ENCODE peak calls at places on chromosomes 11 and 22, in six cellular contexts. C, H, A, D, R and L are unnamed samples.

GRCh38 chr11:8221025-8221723 is 42.5 kb downstream of the LMO1 start:
- DNase-seq in C (no peak), H (no peak), A (no peak), D (no peak), R (no peak), L (no peak)

GRCh38 chr11:102640946-102641345 is 15.8 kb upstream of the MMP20 start:
- DNase-seq in C (no peak), H (no peak), A (no peak), D (no peak), R (no peak), L (no peak)

GRCh38 chr11:69234740-69235710 is 58.9 kb upstream of the MYEOV start:
- DNase-seq in C (no peak), H (no peak), A (no peak), D (no peak), R (peak; percentile 58), L (no peak)

GRCh38 chr11:128055576-128056217 is 531.7 kb downstream of the ETS1 start:
- DNase-seq in C (no peak), H (no peak), A (no peak), D (no peak), R (no peak), L (no peak)

GRCh38 chr11:120929664-120930154 is 94.2 kb upstream of the TBCEL start:
- DNase-seq in C (peak; percentile 12), H (peak; percentile 84), A (peak; percentile 66), D (peak; percentile 38), R (no peak), L (no peak)

GRCh38 chr11:92296138-92296515 is 71.5 kb downstream of the FAT3 start:
- DNase-seq in C (no peak), H (no peak), A (no peak), D (no peak), R (no peak), L (no peak)

GRCh38 chr11:57778318-57779037 is 16.9 kb downstream of the CTNND1 start:
- DNase-seq in C (peak; percentile 98), H (peak; percentile 80), A (peak; percentile 72), D (peak; percentile 94), R (peak; percentile 94), L (peak; percentile 95)

GRCh38 chr11:106565326-106565725 is 452.9 kb downstream of the GUCY1A2 start:
- DNase-seq in C (no peak), H (no peak), A (no peak), D (no peak), R (no peak), L (no peak)

GRCh38 chr11:128776434-128777284 is 82.8 kb downstream of the FLI1 start:
- DNase-seq in C (no peak), H (peak; percentile 82), A (peak; percentile 78), D (peak; percentile 72), R (no peak), L (no peak)

GRCh38 chr11:107747622-107748021 is 35.8 kb upstream of the SLN start:
- DNase-seq in C (no peak), H (no peak), A (no peak), D (no peak), R (no peak), L (no peak)

GRCh38 chr11:35050596-35050995 is 88.4 kb upstream of the CD44 start:
- DNase-seq in C (no peak), H (no peak), A (no peak), D (no peak), R (no peak), L (no peak)

GRCh38 chr11:112062923-112063322 is 10.9 kb downstream of the PIH1D2 start:
- DNase-seq in C (no peak), H (no peak), A (no peak), D (no peak), R (no peak), L (no peak)

GRCh38 chr11:93571612-93572011 is 28.4 kb upstream of the SMCO4 start:
- DNase-seq in C (no peak), H (no peak), A (no peak), D (no peak), R (no peak), L (no peak)

GRCh38 chr11:31641477-31642062 is 132.0 kb downstream of the ELP4 start:
- DNase-seq in C (peak; percentile 22), H (peak; percentile 65), A (peak; percentile 36), D (peak; percentile 35), R (no peak), L (no peak)

GRCh38 chr22:26502688-26503561 is 9.3 kb downstream of the TFIP11 start:
- DNase-seq in C (no peak), H (peak; percentile 73), A (peak; percentile 54), D (peak; percentile 47), R (no peak), L (no peak)

GRCh38 chr11:32328392-32328791 is 106.9 kb downstream of the WT1 start:
- DNase-seq in C (no peak), H (no peak), A (no peak), D (no peak), R (no peak), L (no peak)

GRCh38 chr11:96213500-96213899 is 129.5 kb downstream of the MAML2 start:
- DNase-seq in C (no peak), H (no peak), A (no peak), D (no peak), R (no peak), L (peak; percentile 48)

GRCh38 chr11:118156531-118157185 is 4.0 kb upstream of the SCN4B start:
- DNase-seq in C (no peak), H (no peak), A (no peak), D (peak; percentile 21), R (no peak), L (no peak)

GRCh38 chr11:57709802-57710367 is 2.1 kb downstream of the MED19 start:
- DNase-seq in C (no peak), H (no peak), A (no peak), D (no peak), R (no peak), L (no peak)

GRCh38 chr11:73647459-73648100 is 1.2 kb downstream of the PLEKHB1 start:
- DNase-seq in C (peak; percentile 97), H (peak; percentile 96), A (peak; percentile 90), D (peak; percentile 95), R (peak; percentile 93), L (peak; percentile 38)

GRCh38 chr11:97514446-97514845 is 1124.6 kb downstream of the JRKL start:
- DNase-seq in C (no peak), H (no peak), A (no peak), D (no peak), R (no peak), L (no peak)

DNA sequence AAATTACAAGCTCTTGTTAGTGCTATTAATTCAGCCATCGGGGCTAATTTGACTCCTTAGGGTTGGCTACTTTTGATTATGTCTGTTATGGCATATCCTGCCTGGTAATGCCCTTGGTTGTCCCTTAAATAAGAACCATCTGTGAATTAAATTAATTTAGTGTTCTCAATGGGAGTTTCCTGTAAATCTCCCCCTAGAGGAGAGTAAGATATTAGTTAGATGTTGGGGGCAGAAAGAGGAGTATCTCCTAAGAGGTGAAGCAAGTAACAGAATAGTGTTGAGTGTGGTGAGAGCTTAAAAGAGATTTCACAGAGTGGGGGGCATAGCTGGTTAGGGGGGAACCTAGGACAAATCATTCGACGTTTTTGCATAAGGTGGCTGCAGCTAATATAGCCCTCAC is 1126.9 kb downstream of the JRKL start:
- DNase-seq in C (no peak), H (no peak), A (no peak), D (no peak), R (no peak), L (no peak)
- TF ChIP-seq CTCF in C (peak; percentile 33), H (no peak), A (peak; percentile 39), D (no peak), R (no peak), L (no peak)

DNA sequence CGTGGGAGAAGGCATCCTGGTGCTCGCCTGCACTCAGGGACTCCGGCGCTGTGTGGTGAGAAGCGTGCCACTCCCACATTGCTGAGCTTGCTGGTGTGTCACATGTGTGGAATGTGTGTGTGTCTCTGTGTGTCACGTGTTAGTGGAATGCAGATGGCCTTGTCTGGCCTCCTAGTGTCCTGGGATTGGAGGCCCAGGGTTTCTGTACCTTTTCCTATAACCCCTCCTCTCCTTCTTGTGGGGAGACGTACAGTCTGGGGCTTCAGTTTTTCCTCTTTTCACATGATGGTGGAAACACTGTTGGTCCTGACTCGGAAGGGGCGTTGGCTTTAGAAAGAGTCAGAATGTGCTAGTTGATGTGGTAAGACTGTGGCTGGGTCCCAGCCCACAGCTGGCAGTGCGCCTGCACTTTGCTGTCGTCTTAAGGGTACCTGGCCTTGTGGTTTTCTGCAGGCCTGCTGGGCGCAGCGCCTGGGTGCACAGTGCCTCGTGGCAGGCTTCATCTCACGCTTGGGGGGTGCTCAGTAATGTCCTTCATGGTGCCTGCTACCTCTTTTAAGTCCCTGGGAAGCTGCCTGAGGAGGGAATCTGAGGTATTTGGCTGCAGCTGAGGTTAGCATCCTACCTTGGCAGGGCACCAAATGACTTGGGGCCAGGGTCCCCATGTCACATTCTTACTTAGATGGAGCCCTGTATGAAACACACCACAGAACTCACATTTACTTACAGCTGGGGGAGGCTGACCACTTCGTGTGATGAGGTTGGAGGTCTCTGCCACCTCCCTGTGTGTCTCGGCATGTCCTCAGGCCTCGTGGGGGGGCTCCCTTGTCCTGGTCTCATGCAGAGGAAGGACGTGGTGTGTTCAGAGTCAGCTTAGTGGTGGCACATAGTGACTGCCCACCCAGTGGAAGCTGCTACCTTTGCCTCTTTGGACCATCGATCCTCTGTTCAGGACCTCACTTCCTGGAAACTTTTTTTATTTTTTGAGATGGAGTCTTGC is 61.9 kb downstream of the MED15 start:
- DNase-seq in C (peak; percentile 85), H (no peak), A (no peak), D (peak; percentile 55), R (peak; percentile 89), L (peak; percentile 94)
- TF ChIP-seq CTCF in C (no peak), H (no peak), A (no peak), D (no peak), R (no peak), L (no peak)

DNA sequence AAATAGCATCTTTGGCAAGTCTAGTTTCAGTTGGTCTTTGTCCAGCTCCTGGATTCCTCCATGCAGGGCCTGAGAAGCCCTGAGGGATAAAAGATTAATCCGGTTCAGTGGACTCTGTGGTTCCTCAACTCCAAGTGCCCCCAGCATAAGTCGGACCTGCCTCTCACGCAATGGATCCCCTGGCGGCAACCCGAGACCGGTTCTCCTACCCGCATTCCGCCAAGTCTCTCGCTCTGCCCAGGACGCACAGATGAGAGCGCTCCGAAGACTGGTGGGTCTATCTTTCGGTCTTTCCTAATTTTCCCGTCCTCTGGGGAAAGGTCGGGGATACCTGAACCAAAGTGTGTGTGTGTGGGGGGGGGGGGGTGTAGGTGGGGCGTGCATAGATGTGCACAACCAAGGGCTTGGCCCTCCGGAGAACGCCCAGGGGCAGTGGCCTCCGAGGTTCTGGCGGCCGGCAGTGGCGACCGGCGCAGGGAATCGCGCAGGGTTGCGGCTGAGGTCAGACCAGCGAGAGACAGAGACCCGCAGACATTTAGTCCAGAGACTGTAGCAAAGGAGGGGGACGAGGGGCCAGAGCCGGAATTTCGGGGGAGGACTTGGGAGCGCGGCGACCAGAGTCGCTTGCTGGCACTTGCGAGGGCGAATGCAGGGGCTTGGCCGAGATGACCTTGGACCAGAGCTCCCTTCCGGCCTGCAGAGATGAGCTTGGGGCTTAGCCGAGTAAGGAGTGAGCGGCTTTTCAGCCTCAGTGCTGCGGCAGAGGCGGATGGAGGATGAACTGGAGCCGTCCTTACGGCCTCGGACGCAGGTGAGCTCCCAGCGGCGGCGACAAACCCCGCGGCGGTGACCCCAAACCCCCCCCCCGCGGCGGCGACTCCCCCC is 712 bp upstream of the SLC2A11 start:
- DNase-seq in C (peak; percentile 72), H (peak; percentile 71), A (peak; percentile 50), D (peak; percentile 55), R (no peak), L (peak; percentile 44)
- TF ChIP-seq CTCF in C (no peak), H (no peak), A (peak; percentile 25), D (no peak), R (no peak), L (peak; percentile 4)

DNA sequence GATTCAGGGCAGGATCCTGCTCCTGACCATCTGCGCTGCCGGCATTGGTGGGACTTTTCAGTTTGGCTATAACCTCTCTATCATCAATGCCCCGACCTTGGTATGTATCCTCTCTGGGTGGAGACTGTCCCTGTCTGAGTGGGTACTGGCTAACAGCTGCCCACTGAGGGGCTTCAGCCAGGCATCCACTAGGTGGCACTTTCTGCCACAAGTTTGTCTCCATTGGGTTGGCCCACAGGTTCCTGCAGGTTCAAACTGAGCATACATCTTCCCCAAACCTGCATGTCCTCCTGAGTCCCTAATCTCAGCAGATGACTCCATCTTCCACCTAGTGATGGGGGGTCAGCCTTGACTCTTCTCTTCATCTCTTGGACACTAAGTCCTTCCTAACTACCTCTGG is 4.4 kb downstream of the SLC2A11 start:
- DNase-seq in C (peak; percentile 35), H (peak; percentile 60), A (peak; percentile 77), D (peak; percentile 62), R (no peak), L (no peak)
- TF ChIP-seq CTCF in C (peak; percentile 70), H (no peak), A (peak; percentile 91), D (peak; percentile 42), R (no peak), L (peak; percentile 59)